ENCODE peak calls at places on chromosomes 4 and X, in ten cellular contexts. G, S, N, T, Z, K, X, V, D and M are unnamed samples.
A peak's percentile ranks its signal among the peaks of the same experiment; 100 is the strongest.

GRCh38 chr4:6022607-6023288 is 4.5 kb upstream of the C4orf50 start:
- DNase-seq in D (no peak), K (no peak), N (no peak), Z (no peak), V (no peak), T (no peak), X (no peak), S (no peak), G (peak; percentile 54), M (no peak)

GRCh38 chr4:86892639-86892965 is 380 bp upstream of the C4orf36 start:
- DNase-seq in S (no peak), X (no peak), Z (peak; percentile 11), N (no peak), V (no peak), D (no peak), T (no peak), K (no peak), G (no peak), M (no peak)

GRCh38 chrX:74465424-74465823 is 44.1 kb downstream of the SLC16A2 start:
- DNase-seq in K (no peak), D (no peak), X (peak; percentile 9), T (no peak), Z (no peak), S (no peak), N (no peak), G (no peak), V (no peak), M (no peak)

GRCh38 chr4:1615786-1616573 is 68.1 kb downstream of the FAM53A start:
- DNase-seq in D (no peak), K (no peak), T (no peak), X (no peak), N (no peak), Z (peak; percentile 47), G (no peak), V (no peak), S (no peak), M (no peak)

GRCh38 chr4:182593864-182594263 is 323.3 kb downstream of the DCTD start:
- DNase-seq in S (no peak), T (no peak), V (no peak), G (no peak), D (no peak), X (peak; percentile 45), Z (no peak), N (no peak), K (peak; percentile 36), M (no peak)

GRCh38 chr4:183987529-183987946 is 82.4 kb downstream of the STOX2 start:
- DNase-seq in G (peak; percentile 69), K (peak; percentile 84), S (no peak), Z (no peak), N (peak; percentile 74), T (peak; percentile 25), D (no peak), X (peak; percentile 91), V (peak; percentile 61), M (no peak)

GRCh38 chr4:142743071-142743825 is 102.9 kb downstream of the INPP4B start:
- DNase-seq in T (no peak), G (no peak), X (peak; percentile 45), S (no peak), Z (no peak), D (no peak), K (peak; percentile 42), V (no peak), N (no peak), M (no peak)

GRCh38 chr4:168731706-168732414 is 235.0 kb downstream of the PALLD start:
- DNase-seq in G (no peak), T (no peak), V (no peak), K (no peak), D (no peak), X (no peak), S (no peak), N (no peak), Z (no peak), M (no peak)

GRCh38 chr4:24096603-24097002 is 206.8 kb upstream of the PPARGC1A start:
- DNase-seq in G (no peak), N (no peak), S (no peak), T (no peak), Z (no peak), V (no peak), K (no peak), D (no peak), X (no peak), M (no peak)

GRCh38 chr4:122224348-122224747 is 72.2 kb downstream of the BLTP1 start:
- DNase-seq in X (peak; percentile 22), N (no peak), S (no peak), Z (no peak), D (no peak), K (peak; percentile 21), V (no peak), T (no peak), G (peak; percentile 16), M (no peak)

GRCh38 chr4:4763815-4764202 is 95.7 kb upstream of the MSX1 start:
- DNase-seq in K (peak; percentile 37), D (no peak), X (peak; percentile 6), N (no peak), S (no peak), G (no peak), V (no peak), T (no peak), Z (no peak), M (no peak)

GRCh38 chrX:2464677-2465166 is 36.1 kb downstream of the DHRSX start:
- DNase-seq in X (no peak), K (no peak), V (no peak), N (no peak), D (no peak), S (no peak), Z (no peak), T (no peak), G (no peak), M (peak; percentile 16)

GRCh38 chr4:182806259-182807252 is 110.6 kb downstream of the DCTD start:
- DNase-seq in Z (peak; percentile 47), S (peak; percentile 47), X (peak; percentile 59), K (peak; percentile 73), N (peak; percentile 81), D (no peak), T (peak; percentile 56), G (peak; percentile 94), V (peak; percentile 5), M (no peak)

GRCh38 chrX:118493653-118494297 is 1.8 kb upstream of the DOCK11 start:
- DNase-seq in D (no peak), X (no peak), N (no peak), T (no peak), Z (no peak), V (no peak), K (no peak), G (no peak), S (no peak), M (no peak)

GRCh38 chrX:9746148-9746880 is 19.3 kb downstream of the GPR143 start:
- DNase-seq in D (no peak), T (no peak), Z (no peak), K (peak; percentile 63), V (peak; percentile 39), N (no peak), S (no peak), X (peak; percentile 43), G (peak; percentile 66), M (no peak)

GRCh38 chrX:920234-920799 is 289.7 kb downstream of the SHOX start:
- DNase-seq in T (no peak), S (no peak), V (no peak), N (no peak), X (no peak), Z (no peak), K (no peak), G (no peak), D (no peak), M (no peak)

GRCh38 chrX:81957900-81958545 is 756.1 kb downstream of the SH3BGRL start:
- DNase-seq in K (no peak), T (no peak), D (no peak), V (no peak), G (peak; percentile 2), Z (peak; percentile 8), S (peak; percentile 12), X (peak; percentile 1), N (no peak), M (peak; percentile 38)

GRCh38 chr4:74157116-74157742 is 689 bp upstream of the MTHFD2L start:
- DNase-seq in V (no peak), G (no peak), N (no peak), S (no peak), X (peak; percentile 65), T (no peak), K (peak; percentile 51), Z (no peak), D (no peak), M (no peak)

GRCh38 chrX:19630776-19631707 is 115.7 kb upstream of the MAP3K15 start:
- DNase-seq in G (peak; percentile 30), X (no peak), K (no peak), V (no peak), Z (no peak), T (no peak), D (no peak), S (no peak), N (no peak), M (no peak)
- H3K4me3 ChIP-seq in G (no peak overlapping the region), X (no peak overlapping the region), K (no peak overlapping the region), V (no peak overlapping the region), Z (no peak overlapping the region), T (no peak overlapping the region), D (no peak overlapping the region), S (no peak overlapping the region), N (no peak overlapping the region), M (no peak overlapping the region)

DNA sequence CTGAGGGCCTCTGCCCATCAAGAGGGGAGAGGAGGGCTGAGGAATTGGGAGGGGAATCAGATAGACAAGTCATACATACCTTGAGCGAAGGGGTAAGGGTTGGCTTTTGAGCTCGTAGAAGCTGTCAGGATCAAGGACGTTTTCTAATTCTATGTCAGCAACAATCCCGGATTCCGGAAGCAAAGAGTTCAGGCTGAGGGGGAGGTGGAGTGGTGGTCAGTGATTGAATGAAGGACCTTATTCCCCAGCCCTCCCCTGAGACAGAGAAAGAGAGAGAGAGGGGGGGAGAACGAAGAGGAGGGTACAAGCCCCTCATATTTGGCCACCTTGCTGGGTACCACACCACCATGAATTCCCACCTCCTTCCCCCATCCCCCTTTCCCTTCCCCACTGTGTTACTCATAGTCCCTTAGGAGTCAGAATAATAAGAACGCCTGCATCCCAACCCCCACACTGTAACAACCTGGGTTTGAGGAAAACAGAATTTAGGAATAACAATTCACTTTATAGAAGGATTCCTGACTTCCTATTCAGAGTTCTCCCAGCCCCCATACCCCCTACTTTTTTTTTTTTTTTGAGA is 2.7 kb downstream of the TFE3 start:
- DNase-seq in D (no peak), N (no peak), Z (no peak), V (no peak), K (peak; percentile 4), T (no peak), X (peak; percentile 25), S (no peak), G (peak; percentile 40), M (no peak)
- H3K4me3 ChIP-seq in D (no peak overlapping the region), N (peak overlapping the region; percentile 57), Z (no peak overlapping the region), V (peak overlapping the region; percentile 20), K (peak overlapping the region; percentile 68), T (no peak overlapping the region), X (peak overlapping the region; percentile 16), S (no peak overlapping the region), G (peak overlapping the region; percentile 27), M (no peak overlapping the region)

GRCh38 chr4:78129383-78130108 is 72.4 kb downstream of the FRAS1 start:
- DNase-seq in S (no peak), D (no peak), G (no peak), V (no peak), Z (no peak), X (no peak), T (no peak), K (no peak), N (no peak), M (no peak)
- H3K4me3 ChIP-seq in S (no peak overlapping the region), D (no peak overlapping the region), G (no peak overlapping the region), V (no peak overlapping the region), Z (no peak overlapping the region), X (no peak overlapping the region), T (no peak overlapping the region), K (no peak overlapping the region), N (no peak overlapping the region), M (no peak overlapping the region)

GRCh38 chr4:134078230-134078914 is 123.2 kb downstream of the PABPC4L start:
- DNase-seq in G (no peak), V (no peak), T (no peak), D (no peak), K (no peak), Z (no peak), N (no peak), S (no peak), X (no peak), M (no peak)
- H3K4me3 ChIP-seq in G (no peak overlapping the region), V (no peak overlapping the region), T (no peak overlapping the region), D (no peak overlapping the region), K (no peak overlapping the region), Z (no peak overlapping the region), N (no peak overlapping the region), S (no peak overlapping the region), X (no peak overlapping the region), M (no peak overlapping the region)